ENCODE peak calls at places on chromosomes 7 and 10, in six cellular contexts. One of them, this sample, is unnamed.

GRCh38 chr7:128094111-128094570 is 62.9 kb upstream of the LRRC4 start:
- DNase-seq in activated naive CD4-positive, alpha-beta T cell: no peak
- DNase-seq in amniotic epithelial cell: no peak
- DNase-seq in SW 1271: no peak
- DNase-seq in mesothelial cell of epicardium: no peak
- DNase-seq in RWPE1: no peak
- DNase-seq in this sample: no peak

GRCh38 chr7:157238087-157238486 is 98.7 kb upstream of the DNAJB6 start:
- DNase-seq in activated naive CD4-positive, alpha-beta T cell: no peak
- DNase-seq in amniotic epithelial cell: no peak
- DNase-seq in SW 1271: no peak
- DNase-seq in mesothelial cell of epicardium: no peak
- DNase-seq in RWPE1: no peak
- DNase-seq in this sample: no peak

GRCh38 chr7:80781561-80781979 is 137.3 kb downstream of the SEMA3C start:
- DNase-seq in activated naive CD4-positive, alpha-beta T cell: no peak
- DNase-seq in amniotic epithelial cell: peak; percentile 86
- DNase-seq in SW 1271: no peak
- DNase-seq in mesothelial cell of epicardium: no peak
- DNase-seq in RWPE1: peak; percentile 68
- DNase-seq in this sample: no peak

GRCh38 chr10:93131956-93132355 is 58.3 kb downstream of the CYP26A1 start:
- DNase-seq in activated naive CD4-positive, alpha-beta T cell: no peak
- DNase-seq in amniotic epithelial cell: no peak
- DNase-seq in SW 1271: no peak
- DNase-seq in mesothelial cell of epicardium: no peak
- DNase-seq in RWPE1: no peak
- DNase-seq in this sample: no peak

GRCh38 chr10:30639946-30640786 is 10.6 kb upstream of the LYZL2 start:
- DNase-seq in activated naive CD4-positive, alpha-beta T cell: no peak
- DNase-seq in amniotic epithelial cell: peak; percentile 67
- DNase-seq in SW 1271: no peak
- DNase-seq in mesothelial cell of epicardium: no peak
- DNase-seq in RWPE1: peak; percentile 30
- DNase-seq in this sample: no peak

GRCh38 chr10:64130152-64130551 is 609.0 kb downstream of the REEP3 start:
- DNase-seq in activated naive CD4-positive, alpha-beta T cell: no peak
- DNase-seq in amniotic epithelial cell: no peak
- DNase-seq in SW 1271: no peak
- DNase-seq in mesothelial cell of epicardium: no peak
- DNase-seq in RWPE1: no peak
- DNase-seq in this sample: no peak

GRCh38 chr10:12902135-12902572 is 99.4 kb downstream of the CCDC3 start:
- DNase-seq in activated naive CD4-positive, alpha-beta T cell: no peak
- DNase-seq in amniotic epithelial cell: peak; percentile 44
- DNase-seq in SW 1271: no peak
- DNase-seq in mesothelial cell of epicardium: peak; percentile 43
- DNase-seq in RWPE1: peak; percentile 75
- DNase-seq in this sample: peak; percentile 64

GRCh38 chr7:138478499-138478908 is 18.4 kb downstream of the TRIM24 start:
- DNase-seq in activated naive CD4-positive, alpha-beta T cell: no peak
- DNase-seq in amniotic epithelial cell: no peak
- DNase-seq in SW 1271: no peak
- DNase-seq in mesothelial cell of epicardium: no peak
- DNase-seq in RWPE1: no peak
- DNase-seq in this sample: peak; percentile 51

GRCh38 chr7:7702826-7703225 is 15.6 kb downstream of the RPA3 start:
- DNase-seq in activated naive CD4-positive, alpha-beta T cell: no peak
- DNase-seq in amniotic epithelial cell: no peak
- DNase-seq in SW 1271: no peak
- DNase-seq in mesothelial cell of epicardium: no peak
- DNase-seq in RWPE1: no peak
- DNase-seq in this sample: no peak

GRCh38 chr7:124671976-124672375 is 93.6 kb downstream of the GPR37 start:
- DNase-seq in activated naive CD4-positive, alpha-beta T cell: no peak
- DNase-seq in amniotic epithelial cell: no peak
- DNase-seq in SW 1271: no peak
- DNase-seq in mesothelial cell of epicardium: no peak
- DNase-seq in RWPE1: peak; percentile 11
- DNase-seq in this sample: no peak

GRCh38 chr10:50788951-50789904 is 49.5 kb downstream of the ASAH2B start:
- DNase-seq in activated naive CD4-positive, alpha-beta T cell: no peak
- DNase-seq in amniotic epithelial cell: peak; percentile 24
- DNase-seq in SW 1271: peak; percentile 2
- DNase-seq in mesothelial cell of epicardium: no peak
- DNase-seq in RWPE1: peak; percentile 56
- DNase-seq in this sample: no peak

GRCh38 chr7:106775552-106775936 is 89.5 kb upstream of the PIK3CG start:
- DNase-seq in activated naive CD4-positive, alpha-beta T cell: no peak
- DNase-seq in amniotic epithelial cell: peak; percentile 73
- DNase-seq in SW 1271: peak; percentile 45
- DNase-seq in mesothelial cell of epicardium: no peak
- DNase-seq in RWPE1: peak; percentile 75
- DNase-seq in this sample: no peak

GRCh38 chr10:74763934-74764591 is 62.3 kb upstream of the KAT6B start:
- DNase-seq in activated naive CD4-positive, alpha-beta T cell: no peak
- DNase-seq in amniotic epithelial cell: no peak
- DNase-seq in SW 1271: no peak
- DNase-seq in mesothelial cell of epicardium: no peak
- DNase-seq in RWPE1: no peak
- DNase-seq in this sample: no peak

GRCh38 chr7:24793982-24794648 is 36.9 kb upstream of the GSDME start:
- DNase-seq in activated naive CD4-positive, alpha-beta T cell: no peak
- DNase-seq in amniotic epithelial cell: no peak
- DNase-seq in SW 1271: no peak
- DNase-seq in mesothelial cell of epicardium: no peak
- DNase-seq in RWPE1: no peak
- DNase-seq in this sample: no peak

GRCh38 chr7:21542891-21543527 is at the start of gene DNAH11:
- DNase-seq in activated naive CD4-positive, alpha-beta T cell: no peak
- DNase-seq in amniotic epithelial cell: peak; percentile 10
- DNase-seq in SW 1271: no peak
- DNase-seq in mesothelial cell of epicardium: peak; percentile 21
- DNase-seq in RWPE1: peak; percentile 45
- DNase-seq in this sample: peak; percentile 57

GRCh38 chr10:3805791-3806381 is 20.9 kb upstream of the KLF6 start:
- DNase-seq in activated naive CD4-positive, alpha-beta T cell: no peak
- DNase-seq in amniotic epithelial cell: peak; percentile 49
- DNase-seq in SW 1271: no peak
- DNase-seq in mesothelial cell of epicardium: no peak
- DNase-seq in RWPE1: no peak
- DNase-seq in this sample: no peak

GRCh38 chr10:58775960-58776574 is 263.4 kb downstream of the BICC1 start:
- DNase-seq in activated naive CD4-positive, alpha-beta T cell: no peak
- DNase-seq in amniotic epithelial cell: peak; percentile 75
- DNase-seq in SW 1271: peak; percentile 27
- DNase-seq in mesothelial cell of epicardium: no peak
- DNase-seq in RWPE1: peak; percentile 28
- DNase-seq in this sample: no peak

GRCh38 chr7:79453266-79453557 is 255 bp downstream of the MAGI2 start:
- DNase-seq in activated naive CD4-positive, alpha-beta T cell: no peak
- DNase-seq in amniotic epithelial cell: no peak
- DNase-seq in SW 1271: no peak
- DNase-seq in mesothelial cell of epicardium: no peak
- DNase-seq in RWPE1: no peak
- DNase-seq in this sample: no peak

GRCh38 chr10:88131561-88132139 is 268.2 kb downstream of the PTEN start:
- DNase-seq in activated naive CD4-positive, alpha-beta T cell: no peak
- DNase-seq in amniotic epithelial cell: peak; percentile 79
- DNase-seq in SW 1271: no peak
- DNase-seq in mesothelial cell of epicardium: no peak
- DNase-seq in RWPE1: peak; percentile 91
- DNase-seq in this sample: peak; percentile 33

GRCh38 chr10:12949248-12949647 is 52.3 kb downstream of the CCDC3 start:
- DNase-seq in activated naive CD4-positive, alpha-beta T cell: no peak
- DNase-seq in amniotic epithelial cell: no peak
- DNase-seq in SW 1271: no peak
- DNase-seq in mesothelial cell of epicardium: no peak
- DNase-seq in RWPE1: no peak
- DNase-seq in this sample: no peak

GRCh38 chr10:32318476-32318896 is 28.5 kb downstream of the EPC1 start:
- DNase-seq in activated naive CD4-positive, alpha-beta T cell: no peak
- DNase-seq in amniotic epithelial cell: no peak
- DNase-seq in SW 1271: no peak
- DNase-seq in mesothelial cell of epicardium: no peak
- DNase-seq in RWPE1: no peak
- DNase-seq in this sample: no peak

GRCh38 chr7:38163671-38164070 is 14.4 kb upstream of the STARD3NL start:
- DNase-seq in activated naive CD4-positive, alpha-beta T cell: no peak
- DNase-seq in amniotic epithelial cell: no peak
- DNase-seq in SW 1271: no peak
- DNase-seq in mesothelial cell of epicardium: no peak
- DNase-seq in RWPE1: no peak
- DNase-seq in this sample: no peak

GRCh38 chr10:117005454-117006055 is 568 bp upstream of the SHTN1 start:
- DNase-seq in activated naive CD4-positive, alpha-beta T cell: no peak
- DNase-seq in amniotic epithelial cell: no peak
- DNase-seq in SW 1271: no peak
- DNase-seq in mesothelial cell of epicardium: peak; percentile 26
- DNase-seq in RWPE1: peak; percentile 16
- DNase-seq in this sample: no peak

This sample was measured in lung.